ENCODE peak calls at places on chromosome 9, in ten cellular contexts. R is mesenchymal stem cell, T is fibroblast of lung, B is ovary, U is tibial nerve, N is GM12878, E is mesendoderm, M is left ventricle myocardium inferior, W is upper lobe of right lung, L is heart right ventricle. V is an unnamed sample.

GRCh38 chr9:84466580-84467285 is 126.2 kb upstream of the SLC28A3 start:
- DNase-seq in B (no peak), L (no peak), E (no peak), W (no peak), R (no peak), M (no peak), T (no peak), U (no peak), N (no peak), V (no peak)

GRCh38 chr9:34501889-34502425 is 20.8 kb downstream of the ENHO start:
- DNase-seq in T (peak; percentile 89), N (no peak), U (peak; percentile 69), W (peak; percentile 79), E (peak; percentile 35), B (peak; percentile 28), R (no peak), M (peak; percentile 55), L (peak; percentile 64), V (no peak)

GRCh38 chr9:38707885-38708640 is 11.9 kb downstream of the FAM240B start:
- DNase-seq in E (peak; percentile 74), M (no peak), L (no peak), B (no peak), W (no peak), N (no peak), U (no peak), R (no peak), T (no peak), V (no peak)

GRCh38 chr9:90142580-90142979 is 500.0 kb downstream of the DIRAS2 start:
- DNase-seq in R (peak; percentile 50), M (no peak), E (peak; percentile 65), L (peak; percentile 25), T (peak; percentile 15), W (no peak), U (peak; percentile 21), N (no peak), B (no peak), V (peak; percentile 80)

GRCh38 chr9:95193067-95193466 is 124.4 kb downstream of the FANCC start:
- DNase-seq in M (no peak), E (peak; percentile 76), L (no peak), W (no peak), U (no peak), N (no peak), T (no peak), R (no peak), B (no peak), V (no peak)

GRCh38 chr9:14348241-14349140 is 34.5 kb upstream of the NFIB start:
- DNase-seq in B (peak; percentile 21), N (no peak), T (no peak), W (no peak), E (peak; percentile 59), U (no peak), R (peak; percentile 46), M (no peak), L (peak; percentile 30), V (no peak)

GRCh38 chr9:75685059-75685458 is 205.4 kb upstream of the PCSK5 start:
- DNase-seq in M (no peak), U (no peak), E (no peak), B (no peak), R (no peak), L (no peak), W (no peak), N (no peak), T (no peak), V (no peak)

GRCh38 chr9:22169732-22170131 is 160.6 kb upstream of the CDKN2B start:
- DNase-seq in R (no peak), T (no peak), E (no peak), U (no peak), L (no peak), M (no peak), W (no peak), N (no peak), B (no peak), V (no peak)

GRCh38 chr9:128575921-128576320 is 23.5 kb downstream of the SPTAN1 start:
- DNase-seq in W (no peak), N (no peak), T (peak; percentile 73), M (no peak), U (no peak), B (no peak), E (no peak), R (no peak), L (no peak), V (no peak)

GRCh38 chr9:128577206-128577605 is 24.8 kb downstream of the SPTAN1 start:
- DNase-seq in T (no peak), L (no peak), U (no peak), B (no peak), R (no peak), W (no peak), M (no peak), N (no peak), E (no peak), V (no peak)

GRCh38 chr9:128579194-128579593 is 26.8 kb downstream of the SPTAN1 start:
- DNase-seq in B (no peak), E (no peak), N (no peak), W (no peak), U (no peak), R (no peak), L (no peak), M (no peak), T (no peak), V (no peak)

GRCh38 chr9:128580731-128581130 is 28.3 kb downstream of the SPTAN1 start:
- DNase-seq in B (no peak), W (no peak), E (no peak), T (no peak), U (no peak), N (no peak), L (no peak), R (no peak), M (no peak), V (no peak)

DNA sequence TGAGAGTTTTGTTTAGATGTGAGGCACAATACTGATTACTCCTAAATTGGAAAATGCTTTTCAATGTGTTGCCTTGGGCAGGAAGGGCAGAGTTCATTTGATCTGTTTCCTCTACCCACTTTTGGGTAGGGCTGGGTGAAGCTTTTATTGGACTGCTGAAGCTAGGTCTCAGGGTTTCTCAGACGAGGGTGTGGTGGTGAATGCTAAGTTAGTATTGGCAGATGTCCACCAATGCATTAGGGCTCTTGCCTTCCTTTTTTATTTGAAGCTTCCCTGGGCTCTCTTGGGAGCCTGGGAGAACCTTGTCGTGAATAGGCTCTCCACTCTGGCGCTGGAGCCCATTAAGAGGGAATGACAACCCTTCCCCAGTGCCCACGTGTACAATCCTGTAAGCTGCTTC is 23.1 kb downstream of the SPTAN1 start:
- DNase-seq in W (no peak), E (no peak), B (no peak), L (peak; percentile 40), R (no peak), U (no peak), M (no peak), T (peak; percentile 60), N (no peak), V (peak; percentile 81)
- H3K27ac ChIP-seq in W (peak overlapping the region; percentile 13), E (no peak overlapping the region), B (no peak overlapping the region), L (no peak overlapping the region), R (no peak overlapping the region), U (no peak overlapping the region), M (peak overlapping the region; percentile 66), T (no peak overlapping the region), N (no peak overlapping the region), V (peak overlapping the region; percentile 71)

GRCh38 chr9:136310273-136311030 is 6.6 kb upstream of the CCDC187 start:
- DNase-seq in E (no peak), L (no peak), B (no peak), T (no peak), W (no peak), U (no peak), R (no peak), N (no peak), M (no peak), V (no peak)
- H3K4me1 ChIP-seq in E (no peaks in the 10 kb centered on the region), L (no peaks in the 10 kb centered on the region), B (no peaks in the 10 kb centered on the region), T (no peaks in the 10 kb centered on the region), W (no peaks in the 10 kb centered on the region), U (no peaks in the 10 kb centered on the region), R (peaks cover 12% of the 10 kb centered on the region), N (peaks cover 3% of the 10 kb centered on the region), M (no peaks in the 10 kb centered on the region), V (peaks cover 7% of the 10 kb centered on the region)

DNA sequence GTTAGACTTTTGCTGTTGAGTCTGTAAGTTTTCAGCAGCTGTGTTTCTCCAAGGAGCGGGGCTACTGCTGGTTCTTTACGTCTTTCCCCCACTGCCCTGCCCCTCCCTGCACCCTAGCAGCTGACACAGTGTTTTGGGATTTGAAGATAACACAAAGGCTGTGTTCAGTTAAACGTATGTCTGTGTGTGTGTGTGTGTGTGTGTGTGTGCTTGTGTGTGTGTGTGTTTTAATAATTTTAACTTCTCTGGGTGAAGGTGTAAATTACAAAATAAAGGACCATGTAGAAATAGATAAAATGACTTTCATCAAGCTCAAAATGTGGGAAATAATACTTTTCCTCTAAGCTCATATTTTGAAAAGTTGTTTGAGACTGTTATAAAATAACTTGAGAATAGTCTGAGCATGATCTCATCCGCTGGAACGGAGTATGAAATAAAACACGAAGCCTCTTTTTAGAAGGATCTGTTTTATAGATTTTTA is 10.9 kb downstream of the ABL1 start:
- DNase-seq in T (peak; percentile 91), L (peak; percentile 63), R (peak; percentile 84), E (no peak), W (no peak), U (no peak), N (no peak), M (no peak), B (peak; percentile 51), V (no peak)
- H3K4me3 ChIP-seq in T (peak overlapping the region; percentile 30), L (no peak overlapping the region), R (peak overlapping the region; percentile 69), E (no peak overlapping the region), W (no peak overlapping the region), U (peak overlapping the region; percentile 31), N (no peak overlapping the region), M (peak overlapping the region; percentile 47), B (peak overlapping the region; percentile 28), V (no peak overlapping the region)

GRCh38 chr9:124718928-124719327 is 52.2 kb downstream of the NR6A1 start:
- DNase-seq in W (no peak), R (no peak), N (no peak), T (no peak), B (no peak), M (no peak), E (no peak), L (no peak), U (no peak), V (no peak)

GRCh38 chr9:124720429-124721108 is 50.5 kb downstream of the NR6A1 start:
- DNase-seq in L (no peak), T (no peak), B (no peak), W (no peak), R (no peak), M (no peak), E (no peak), U (no peak), N (no peak), V (no peak)

GRCh38 chr9:124723352-124723751 is 47.8 kb downstream of the NR6A1 start:
- DNase-seq in B (no peak), R (no peak), N (no peak), L (no peak), M (no peak), T (no peak), U (no peak), W (no peak), E (no peak), V (no peak)

GRCh38 chr9:124724415-124725067 is 46.6 kb downstream of the NR6A1 start:
- DNase-seq in E (no peak), N (no peak), U (no peak), T (no peak), W (no peak), L (no peak), B (no peak), R (no peak), M (no peak), V (no peak)

DNA sequence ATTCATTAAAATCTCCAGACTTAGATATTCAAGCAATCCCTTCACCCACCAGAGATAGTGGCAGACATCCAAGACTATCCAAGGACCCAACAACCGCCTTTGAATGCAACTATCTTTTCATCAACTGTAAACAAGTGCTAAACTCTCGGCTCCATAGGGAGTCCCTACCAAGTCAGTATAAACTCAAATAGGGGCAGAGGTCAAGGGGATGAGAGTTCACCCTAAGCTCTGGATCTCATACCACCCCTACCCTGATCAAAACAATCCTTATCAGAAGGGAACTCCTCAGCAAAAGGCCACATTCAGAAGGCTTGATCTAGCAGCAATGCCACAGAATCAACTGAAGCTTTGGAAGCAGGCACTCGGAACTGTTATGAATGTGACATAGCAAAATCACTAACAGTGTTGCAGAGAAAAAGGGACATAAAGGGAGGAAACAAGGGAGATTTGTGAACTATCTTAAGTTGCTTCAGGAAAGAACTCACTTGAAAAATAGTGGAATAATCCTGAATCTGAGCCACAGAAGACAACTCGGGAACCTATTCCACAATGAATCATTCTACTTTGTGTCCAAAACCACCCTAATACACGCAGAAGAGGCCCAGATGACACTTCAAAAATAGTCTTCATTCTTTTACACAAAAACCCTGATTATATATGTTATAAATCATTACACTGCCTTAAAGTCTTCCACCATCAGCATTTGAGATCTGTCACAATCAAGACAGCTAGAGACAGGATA is 49.8 kb downstream of the NR6A1 start:
- DNase-seq in R (peak; percentile 62), E (peak; percentile 88), L (no peak), W (no peak), B (no peak), U (no peak), N (no peak), M (no peak), T (peak; percentile 78), V (no peak)
- H3K27ac ChIP-seq in R (no peak overlapping the region), E (no peak overlapping the region), L (no peak overlapping the region), W (no peak overlapping the region), B (no peak overlapping the region), U (no peak overlapping the region), N (no peak overlapping the region), M (no peak overlapping the region), T (no peak overlapping the region), V (no peak overlapping the region)